ENCODE peak calls at places on chromosomes 16 and 17, in eight cellular contexts. One of them, this sample, is unnamed.

GRCh38 chr16:29789775-29790182 is 772 bp upstream of the KIF22 start:
- DNase-seq in H54: no peak
- DNase-seq in Peyer's patch: no peak
- DNase-seq in uterus: no peak
- DNase-seq in IMR-90: no peak
- DNase-seq in spleen: peak; percentile 81
- DNase-seq in A549: peak; percentile 40
- DNase-seq in stomach: no peak
- DNase-seq in this sample: no peak

GRCh38 chr16:72371307-72372081 is 199.5 kb upstream of the PMFBP1 start:
- DNase-seq in H54: peak; percentile 13
- DNase-seq in Peyer's patch: no peak
- DNase-seq in uterus: no peak
- DNase-seq in IMR-90: peak; percentile 25
- DNase-seq in spleen: no peak
- DNase-seq in A549: no peak
- DNase-seq in stomach: no peak
- DNase-seq in this sample: no peak

GRCh38 chr17:49117581-49118230 is 14.9 kb upstream of the B4GALNT2 start:
- DNase-seq in H54: no peak
- DNase-seq in Peyer's patch: no peak
- DNase-seq in uterus: no peak
- DNase-seq in IMR-90: no peak
- DNase-seq in spleen: no peak
- DNase-seq in A549: no peak
- DNase-seq in stomach: no peak
- DNase-seq in this sample: no peak

GRCh38 chr17:32120086-32120485 is 22.2 kb upstream of the RHOT1 start:
- DNase-seq in H54: no peak
- DNase-seq in Peyer's patch: no peak
- DNase-seq in uterus: no peak
- DNase-seq in IMR-90: no peak
- DNase-seq in spleen: no peak
- DNase-seq in A549: no peak
- DNase-seq in stomach: no peak
- DNase-seq in this sample: no peak

GRCh38 chr16:19499481-19499880 is 22.4 kb downstream of the GDE1 start:
- DNase-seq in H54: no peak
- DNase-seq in Peyer's patch: no peak
- DNase-seq in uterus: no peak
- DNase-seq in IMR-90: no peak
- DNase-seq in spleen: no peak
- DNase-seq in A549: no peak
- DNase-seq in stomach: no peak
- DNase-seq in this sample: no peak

GRCh38 chr17:41930009-41930832 is at the start of gene ODAD4:
- DNase-seq in H54: peak; percentile 97
- DNase-seq in Peyer's patch: peak; percentile 98
- DNase-seq in uterus: peak; percentile 98
- DNase-seq in IMR-90: peak; percentile 98
- DNase-seq in spleen: peak; percentile 99
- DNase-seq in A549: peak; percentile 99
- DNase-seq in stomach: peak; percentile 98
- DNase-seq in this sample: peak; percentile 96

GRCh38 chr16:11016993-11017392 is 72.6 kb downstream of the CLEC16A start:
- DNase-seq in H54: peak; percentile 64
- DNase-seq in Peyer's patch: peak; percentile 96
- DNase-seq in uterus: peak; percentile 51
- DNase-seq in IMR-90: peak; percentile 58
- DNase-seq in spleen: no peak
- DNase-seq in A549: peak; percentile 62
- DNase-seq in stomach: peak; percentile 78
- DNase-seq in this sample: peak; percentile 63

GRCh38 chr16:69626256-69626655 is 60.5 kb downstream of the NFAT5 start:
- DNase-seq in H54: no peak
- DNase-seq in Peyer's patch: no peak
- DNase-seq in uterus: no peak
- DNase-seq in IMR-90: peak; percentile 50
- DNase-seq in spleen: no peak
- DNase-seq in A549: peak; percentile 23
- DNase-seq in stomach: no peak
- DNase-seq in this sample: no peak

GRCh38 chr16:84446596-84447392 is 57.7 kb downstream of the MEAK7 start:
- DNase-seq in H54: no peak
- DNase-seq in Peyer's patch: peak; percentile 13
- DNase-seq in uterus: no peak
- DNase-seq in IMR-90: no peak
- DNase-seq in spleen: peak; percentile 21
- DNase-seq in A549: no peak
- DNase-seq in stomach: no peak
- DNase-seq in this sample: no peak

GRCh38 chr17:6752068-6752909 is 3.6 kb upstream of the XAF1 start:
- DNase-seq in H54: peak; percentile 78
- DNase-seq in Peyer's patch: no peak
- DNase-seq in uterus: peak; percentile 73
- DNase-seq in IMR-90: peak; percentile 99
- DNase-seq in spleen: no peak
- DNase-seq in A549: no peak
- DNase-seq in stomach: no peak
- DNase-seq in this sample: peak; percentile 49

GRCh38 chr16:85566502-85567100 is 46.5 kb upstream of the GSE1 start:
- DNase-seq in H54: no peak
- DNase-seq in Peyer's patch: no peak
- DNase-seq in uterus: no peak
- DNase-seq in IMR-90: no peak
- DNase-seq in spleen: no peak
- DNase-seq in A549: no peak
- DNase-seq in stomach: no peak
- DNase-seq in this sample: no peak

GRCh38 chr16:69494993-69495392 is 70.6 kb downstream of the CYB5B start:
- DNase-seq in H54: no peak
- DNase-seq in Peyer's patch: no peak
- DNase-seq in uterus: no peak
- DNase-seq in IMR-90: no peak
- DNase-seq in spleen: no peak
- DNase-seq in A549: no peak
- DNase-seq in stomach: no peak
- DNase-seq in this sample: no peak

GRCh38 chr16:51276335-51276734 is 125.3 kb upstream of the SALL1 start:
- DNase-seq in H54: no peak
- DNase-seq in Peyer's patch: no peak
- DNase-seq in uterus: no peak
- DNase-seq in IMR-90: no peak
- DNase-seq in spleen: no peak
- DNase-seq in A549: no peak
- DNase-seq in stomach: no peak
- DNase-seq in this sample: no peak

GRCh38 chr17:79968116-79968515 is 67.6 kb downstream of the TBC1D16 start:
- DNase-seq in H54: no peak
- DNase-seq in Peyer's patch: peak; percentile 15
- DNase-seq in uterus: no peak
- DNase-seq in IMR-90: no peak
- DNase-seq in spleen: no peak
- DNase-seq in A549: no peak
- DNase-seq in stomach: no peak
- DNase-seq in this sample: no peak

GRCh38 chr16:8716592-8716991 is 42.2 kb downstream of the ABAT start:
- DNase-seq in H54: no peak
- DNase-seq in Peyer's patch: no peak
- DNase-seq in uterus: no peak
- DNase-seq in IMR-90: peak; percentile 57
- DNase-seq in spleen: no peak
- DNase-seq in A549: no peak
- DNase-seq in stomach: no peak
- DNase-seq in this sample: no peak

GRCh38 chr17:50661795-50662391 is 27.2 kb downstream of the ABCC3 start:
- DNase-seq in H54: peak; percentile 96
- DNase-seq in Peyer's patch: peak; percentile 77
- DNase-seq in uterus: peak; percentile 79
- DNase-seq in IMR-90: peak; percentile 93
- DNase-seq in spleen: no peak
- DNase-seq in A549: peak; percentile 100
- DNase-seq in stomach: peak; percentile 77
- DNase-seq in this sample: peak; percentile 29

GRCh38 chr17:48972749-48973097 is 4.3 kb upstream of the GIP start:
- DNase-seq in H54: no peak
- DNase-seq in Peyer's patch: no peak
- DNase-seq in uterus: no peak
- DNase-seq in IMR-90: no peak
- DNase-seq in spleen: no peak
- DNase-seq in A549: no peak
- DNase-seq in stomach: no peak
- DNase-seq in this sample: no peak

GRCh38 chr17:76697702-76698465 is 12.9 kb downstream of the MXRA7 start:
- DNase-seq in H54: no peak
- DNase-seq in Peyer's patch: no peak
- DNase-seq in uterus: no peak
- DNase-seq in IMR-90: peak; percentile 60
- DNase-seq in spleen: no peak
- DNase-seq in A549: no peak
- DNase-seq in stomach: no peak
- DNase-seq in this sample: peak; percentile 60

GRCh38 chr17:57577751-57578607 is 167.1 kb downstream of the CCDC182 start:
- DNase-seq in H54: no peak
- DNase-seq in Peyer's patch: no peak
- DNase-seq in uterus: peak; percentile 80
- DNase-seq in IMR-90: peak; percentile 70
- DNase-seq in spleen: no peak
- DNase-seq in A549: no peak
- DNase-seq in stomach: no peak
- DNase-seq in this sample: no peak

GRCh38 chr17:17402558-17402957 is 74.2 kb upstream of the MED9 start:
- DNase-seq in H54: peak; percentile 66
- DNase-seq in Peyer's patch: no peak
- DNase-seq in uterus: no peak
- DNase-seq in IMR-90: peak; percentile 36
- DNase-seq in spleen: no peak
- DNase-seq in A549: no peak
- DNase-seq in stomach: no peak
- DNase-seq in this sample: no peak

DNA sequence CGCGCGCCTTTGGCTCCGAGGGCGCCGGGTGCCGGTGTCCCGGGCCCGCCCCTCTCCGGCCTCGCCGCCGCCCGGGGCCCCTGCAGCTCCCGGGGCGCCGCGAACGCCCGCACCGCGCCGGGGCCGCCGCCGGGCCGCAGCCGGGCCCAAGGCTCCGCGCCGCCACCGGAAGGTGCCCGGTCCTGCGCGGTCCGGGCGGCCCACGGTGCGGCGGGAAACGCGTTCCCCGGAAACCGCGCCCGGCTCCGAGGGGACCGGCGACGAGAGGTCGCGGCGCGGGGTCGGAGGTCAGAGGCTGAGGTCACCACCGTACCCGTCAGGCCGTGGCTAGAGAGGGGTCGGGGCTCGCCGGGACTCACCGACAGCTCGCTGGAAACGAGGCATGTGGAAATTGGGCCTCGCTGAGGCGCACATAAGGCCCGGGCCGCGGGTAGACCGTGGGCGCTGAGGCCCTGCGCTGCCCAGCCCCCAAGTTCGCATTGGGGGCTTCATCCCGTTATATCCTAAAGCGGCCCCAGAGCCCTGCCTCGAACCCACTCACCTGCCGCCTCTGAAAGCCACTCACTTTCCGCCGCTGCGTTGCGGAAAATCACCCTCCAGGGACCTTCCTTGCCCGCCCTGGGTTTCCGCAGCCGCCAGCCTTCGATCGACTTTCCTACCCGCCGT is at the start of gene DUS1L:
- DNase-seq in H54: peak; percentile 65
- DNase-seq in Peyer's patch: peak; percentile 80
- DNase-seq in uterus: peak; percentile 54
- DNase-seq in IMR-90: peak; percentile 37
- DNase-seq in spleen: peak; percentile 91
- DNase-seq in A549: peak; percentile 68
- DNase-seq in stomach: peak; percentile 71
- DNase-seq in this sample: peak; percentile 77
- TF ChIP-seq POLR2A in H54: peak; percentile 78
- TF ChIP-seq POLR2A in Peyer's patch: no peak
- TF ChIP-seq POLR2A in uterus: peak; percentile 55
- TF ChIP-seq POLR2A in IMR-90: no peak
- TF ChIP-seq POLR2A in spleen: peak; percentile 98
- TF ChIP-seq POLR2A in A549: peak; percentile 59
- TF ChIP-seq POLR2A in stomach: no peak
- TF ChIP-seq POLR2A in this sample: no peak

GRCh38 chr16:86994215-86994614 is 323.0 kb downstream of the C16orf95 start:
- DNase-seq in H54: no peak
- DNase-seq in Peyer's patch: no peak
- DNase-seq in uterus: no peak
- DNase-seq in IMR-90: no peak
- DNase-seq in spleen: no peak
- DNase-seq in A549: no peak
- DNase-seq in stomach: no peak
- DNase-seq in this sample: no peak
- TF ChIP-seq POLR2A in H54: no peak
- TF ChIP-seq POLR2A in Peyer's patch: no peak
- TF ChIP-seq POLR2A in uterus: no peak
- TF ChIP-seq POLR2A in IMR-90: no peak
- TF ChIP-seq POLR2A in spleen: no peak
- TF ChIP-seq POLR2A in A549: no peak
- TF ChIP-seq POLR2A in stomach: no peak
- TF ChIP-seq POLR2A in this sample: no peak

GRCh38 chr16:50123417-50123816 is 29.7 kb upstream of the TENT4B start:
- DNase-seq in H54: no peak
- DNase-seq in Peyer's patch: no peak
- DNase-seq in uterus: no peak
- DNase-seq in IMR-90: no peak
- DNase-seq in spleen: no peak
- DNase-seq in A549: no peak
- DNase-seq in stomach: no peak
- DNase-seq in this sample: no peak

GRCh38 chr16:50121278-50121677 is 31.8 kb upstream of the TENT4B start:
- DNase-seq in H54: no peak
- DNase-seq in Peyer's patch: no peak
- DNase-seq in uterus: no peak
- DNase-seq in IMR-90: no peak
- DNase-seq in spleen: no peak
- DNase-seq in A549: no peak
- DNase-seq in stomach: no peak
- DNase-seq in this sample: no peak

GRCh38 chr16:50121721-50122445 is 31.2 kb upstream of the TENT4B start:
- DNase-seq in H54: no peak
- DNase-seq in Peyer's patch: no peak
- DNase-seq in uterus: no peak
- DNase-seq in IMR-90: no peak
- DNase-seq in spleen: no peak
- DNase-seq in A549: no peak
- DNase-seq in stomach: no peak
- DNase-seq in this sample: no peak

GRCh38 chr16:50126183-50126582 is 26.9 kb upstream of the TENT4B start:
- DNase-seq in H54: no peak
- DNase-seq in Peyer's patch: no peak
- DNase-seq in uterus: no peak
- DNase-seq in IMR-90: no peak
- DNase-seq in spleen: no peak
- DNase-seq in A549: no peak
- DNase-seq in stomach: no peak
- DNase-seq in this sample: no peak

GRCh38 chr16:50120732-50121131 is 32.4 kb upstream of the TENT4B start:
- DNase-seq in H54: no peak
- DNase-seq in Peyer's patch: no peak
- DNase-seq in uterus: no peak
- DNase-seq in IMR-90: no peak
- DNase-seq in spleen: no peak
- DNase-seq in A549: no peak
- DNase-seq in stomach: no peak
- DNase-seq in this sample: no peak
- TF ChIP-seq POLR2A in H54: no peak
- TF ChIP-seq POLR2A in Peyer's patch: no peak
- TF ChIP-seq POLR2A in uterus: no peak
- TF ChIP-seq POLR2A in IMR-90: no peak
- TF ChIP-seq POLR2A in spleen: no peak
- TF ChIP-seq POLR2A in A549: no peak
- TF ChIP-seq POLR2A in stomach: no peak
- TF ChIP-seq POLR2A in this sample: no peak

GRCh38 chr17:83084621-83085056 is 5.2 kb downstream of the METRNL start:
- DNase-seq in H54: no peak
- DNase-seq in Peyer's patch: peak; percentile 92
- DNase-seq in uterus: no peak
- DNase-seq in IMR-90: no peak
- DNase-seq in spleen: no peak
- DNase-seq in A549: no peak
- DNase-seq in stomach: peak; percentile 63
- DNase-seq in this sample: no peak
- TF ChIP-seq POLR2A in H54: no peak
- TF ChIP-seq POLR2A in Peyer's patch: no peak
- TF ChIP-seq POLR2A in uterus: no peak
- TF ChIP-seq POLR2A in IMR-90: no peak
- TF ChIP-seq POLR2A in spleen: no peak
- TF ChIP-seq POLR2A in A549: no peak
- TF ChIP-seq POLR2A in stomach: no peak
- TF ChIP-seq POLR2A in this sample: no peak

This sample was measured in heart left ventricle.